ENCODE peak calls at places on chromosome 4, in ten cellular contexts. J, O, M, X, S, U, I, F, P and G are unnamed samples.

GRCh38 chr4:169099775-169100180 is 89.7 kb upstream of the CBR4 start:
- DNase-seq in O (no peak), S (peak; percentile 32), X (no peak), U (no peak), M (no peak), P (peak; percentile 67), I (no peak), F (no peak), J (no peak), G (no peak)

GRCh38 chr4:189771696-189772361 is 168.8 kb upstream of the FRG1 start:
- DNase-seq in U (no peak), I (no peak), J (no peak), X (no peak), M (no peak), P (no peak), O (no peak), S (no peak), F (no peak), G (no peak)

GRCh38 chr4:87011340-87012034 is 76.7 kb downstream of the AFF1 start:
- DNase-seq in I (no peak), O (no peak), P (peak; percentile 96), X (no peak), S (peak; percentile 94), U (no peak), F (peak; percentile 61), J (peak; percentile 46), M (no peak), G (no peak)

GRCh38 chr4:41887821-41888699 is 47.2 kb upstream of the TMEM33 start:
- DNase-seq in F (peak; percentile 18), U (peak; percentile 20), I (peak; percentile 41), X (no peak), P (peak; percentile 75), O (no peak), J (peak; percentile 16), M (peak; percentile 14), S (peak; percentile 63), G (peak; percentile 8)

GRCh38 chr4:156512622-156513021 is 459.0 kb downstream of the PDGFC start:
- DNase-seq in O (no peak), M (no peak), F (no peak), P (no peak), S (peak; percentile 1), U (no peak), X (no peak), I (no peak), J (no peak), G (no peak)

GRCh38 chr4:125368684-125369083 is 53.9 kb downstream of the FAT4 start:
- DNase-seq in O (no peak), M (no peak), P (peak; percentile 91), X (no peak), J (no peak), S (peak; percentile 61), U (no peak), F (peak; percentile 54), I (no peak), G (no peak)

GRCh38 chr4:176708771-176709311 is 83.9 kb downstream of the VEGFC start:
- DNase-seq in J (no peak), U (no peak), X (no peak), I (no peak), O (no peak), S (peak; percentile 11), F (no peak), P (peak; percentile 20), M (no peak), G (no peak)

GRCh38 chr4:176611954-176612353 is 180.8 kb downstream of the VEGFC start:
- DNase-seq in S (no peak), I (no peak), X (no peak), M (no peak), O (no peak), F (no peak), U (no peak), P (peak; percentile 34), J (no peak), G (no peak)

GRCh38 chr4:76386566-76387305 is 34.2 kb downstream of the CCDC158 start:
- DNase-seq in F (no peak), M (no peak), P (no peak), U (no peak), J (no peak), S (no peak), O (no peak), X (no peak), I (no peak), G (no peak)

GRCh38 chr4:1870328-1870577 is 940 bp upstream of the NSD2 start:
- DNase-seq in X (peak; percentile 96), U (peak; percentile 60), F (no peak), I (peak; percentile 86), P (peak; percentile 83), M (peak; percentile 83), S (peak; percentile 86), O (peak; percentile 87), J (peak; percentile 52), G (peak; percentile 5)

GRCh38 chr4:98879515-98879914 is 49.4 kb downstream of the EIF4E start:
- DNase-seq in S (no peak), M (no peak), P (no peak), X (no peak), U (no peak), J (no peak), I (no peak), O (no peak), F (no peak), G (no peak)

GRCh38 chr4:180203349-180203748 is 2039.9 kb upstream of the TENM3 start:
- DNase-seq in F (no peak), S (no peak), P (no peak), I (no peak), O (no peak), M (no peak), X (no peak), U (no peak), J (no peak), G (no peak)

GRCh38 chr4:150078996-150079581 is 844 bp downstream of the DCLK2 start:
- DNase-seq in O (no peak), U (peak; percentile 20), S (peak; percentile 42), P (peak; percentile 38), I (peak; percentile 11), J (no peak), F (no peak), M (no peak), X (peak; percentile 86), G (peak; percentile 23)

GRCh38 chr4:153137168-153137567 is 67.1 kb upstream of the TRIM2 start:
- DNase-seq in U (no peak), X (no peak), M (no peak), F (peak; percentile 78), S (peak; percentile 72), P (peak; percentile 88), J (no peak), O (no peak), I (no peak), G (no peak)

GRCh38 chr4:67877086-67877485 is 6.7 kb downstream of the TMPRSS11D start:
- DNase-seq in P (no peak), J (no peak), S (no peak), U (no peak), I (no peak), O (no peak), X (no peak), M (no peak), F (no peak), G (no peak)

GRCh38 chr4:2365054-2365912 is 53.2 kb downstream of the ZFYVE28 start:
- DNase-seq in O (no peak), P (no peak), S (no peak), J (no peak), X (peak; percentile 71), M (no peak), I (no peak), U (no peak), F (no peak), G (no peak)

GRCh38 chr4:62500296-62500695 is 1300.2 kb downstream of the ADGRL3 start:
- DNase-seq in J (no peak), F (no peak), P (no peak), S (no peak), M (no peak), O (no peak), U (no peak), I (no peak), X (no peak), G (no peak)

GRCh38 chr4:140103676-140104075 is 50.3 kb downstream of the MAML3 start:
- DNase-seq in S (peak; percentile 81), O (no peak), J (no peak), M (no peak), U (no peak), X (no peak), P (peak; percentile 83), F (no peak), I (peak; percentile 45), G (no peak)

GRCh38 chr4:61750810-61751209 is 550.7 kb downstream of the ADGRL3 start:
- DNase-seq in J (no peak), P (no peak), U (no peak), M (no peak), X (no peak), F (no peak), O (no peak), I (no peak), S (no peak), G (no peak)

GRCh38 chr4:1238676-1239000 is 10.3 kb downstream of the CTBP1 start:
- DNase-seq in P (no peak), I (no peak), S (no peak), M (no peak), U (no peak), X (peak; percentile 50), J (no peak), F (no peak), O (no peak), G (no peak)

GRCh38 chr4:6340446-6341015 is 70.9 kb downstream of the WFS1 start:
- DNase-seq in F (no peak), O (no peak), I (no peak), P (no peak), J (no peak), U (no peak), X (peak; percentile 29), M (no peak), S (no peak), G (no peak)

GRCh38 chr4:31360786-31361185 is 640.6 kb downstream of the PCDH7 start:
- DNase-seq in M (no peak), I (no peak), U (no peak), S (no peak), O (no peak), F (peak; percentile 95), J (no peak), X (no peak), P (peak; percentile 80), G (no peak)

GRCh38 chr4:161696957-161697356 is 466.8 kb downstream of the FSTL5 start:
- DNase-seq in F (no peak), J (peak; percentile 1), U (no peak), X (no peak), I (no peak), P (no peak), O (no peak), M (no peak), S (peak; percentile 15), G (no peak)

GRCh38 chr4:27009539-27009938 is 148.9 kb downstream of the STIM2 start:
- DNase-seq in I (no peak), F (peak; percentile 10), S (peak; percentile 12), O (no peak), M (no peak), J (no peak), U (no peak), P (peak; percentile 71), X (no peak), G (no peak)

GRCh38 chr4:7813674-7814073 is 126.0 kb downstream of the AFAP1 start:
- DNase-seq in F (no peak), O (no peak), X (no peak), J (no peak), S (peak; percentile 84), U (no peak), M (no peak), I (no peak), P (peak; percentile 91), G (no peak)

GRCh38 chr4:173564461-173564860 is 34.4 kb upstream of the HAND2 start:
- DNase-seq in F (no peak), M (no peak), O (no peak), S (no peak), I (no peak), J (no peak), U (no peak), P (no peak), X (no peak), G (no peak)

GRCh38 chr4:101835121-101835904 is 44.8 kb downstream of the BANK1 start:
- DNase-seq in O (peak; percentile 49), U (peak; percentile 66), S (peak; percentile 43), M (no peak), J (no peak), I (no peak), F (peak; percentile 28), X (no peak), P (peak; percentile 85), G (peak; percentile 44)